ENCODE peak calls at places on chromosomes 16 and 17, in five cellular contexts. Q is endothelial cell; H is retinal pigment epithelial cell; C is central memory CD8-positive, alpha-beta T cell; X is AG08395. F is an unnamed sample.

GRCh38 chr17:21268596-21269188 is 15.5 kb upstream of the NATD1 start:
- DNase-seq in Q (no peak), H (no peak), C (no peak), X (no peak), F (no peak)

GRCh38 chr17:66527335-66527734 is 224.9 kb downstream of the PRKCA start:
- DNase-seq in Q (no peak), H (no peak), C (no peak), X (no peak), F (no peak)

GRCh38 chr17:38693700-38694329 is 11.3 kb upstream of the MLLT6 start:
- DNase-seq in Q (no peak), H (no peak), C (no peak), X (peak), F (peak)

GRCh38 chr16:69589434-69590269 is 23.9 kb downstream of the NFAT5 start:
- DNase-seq in Q (no peak), H (no peak), C (no peak), X (no peak), F (no peak)

GRCh38 chr17:8658800-8659199 is 28.3 kb upstream of the MYH10 start:
- DNase-seq in Q (no peak), H (no peak), C (no peak), X (no peak), F (no peak)

GRCh38 chr17:63698381-63698885 is 1.5 kb downstream of the LIMD2 start:
- DNase-seq in Q (no peak), H (no peak), C (no peak), X (no peak), F (no peak)

GRCh38 chr16:68311316-68311620 is 449 bp downstream of the PRMT7 start:
- DNase-seq in Q (no peak), H (no peak), C (no peak), X (peak), F (no peak)

GRCh38 chr17:76824103-76824502 is 44.1 kb upstream of the MGAT5B start:
- DNase-seq in Q (no peak), H (no peak), C (no peak), X (no peak), F (no peak)

GRCh38 chr16:86509759-86510464 is 415 bp upstream of the FOXF1 start:
- DNase-seq in Q (no peak), H (no peak), C (no peak), X (peak), F (peak)

GRCh38 chr17:44112284-44113280 is 10.9 kb downstream of the HDAC5 start:
- DNase-seq in Q (no peak), H (no peak), C (no peak), X (no peak), F (no peak)

F was measured in AG08396.